ENCODE peak calls at places on chromosomes 13 and 19, in eight cellular contexts. Y, L, Q, J, N, H, A and W are unnamed samples.

GRCh38 chr13:92379371-92379770 is 847.2 kb upstream of the GPC6 start:
- DNase-seq in Y (no peak), L (no peak), Q (no peak), J (no peak), N (no peak), H (no peak), A (no peak), W (no peak)

GRCh38 chr19:2607712-2608601 is 94.5 kb downstream of the GNG7 start:
- DNase-seq in Y (no peak), L (no peak), Q (no peak), J (no peak), N (no peak), H (peak), A (no peak), W (peak)

GRCh38 chr13:33213797-33214196 is 71.8 kb downstream of the STARD13 start:
- DNase-seq in Y (peak), L (no peak), Q (no peak), J (no peak), N (peak), H (no peak), A (no peak), W (no peak)

GRCh38 chr19:48806518-48806817 is 4.4 kb downstream of the BCAT2 start:
- DNase-seq in Y (no peak), L (no peak), Q (peak), J (no peak), N (peak), H (no peak), A (peak), W (no peak)

GRCh38 chr13:110426745-110427144 is 119.7 kb downstream of the COL4A2 start:
- DNase-seq in Y (no peak), L (no peak), Q (no peak), J (no peak), N (no peak), H (no peak), A (no peak), W (no peak)

GRCh38 chr19:11295665-11296245 is at the start of gene TSPAN16:
- DNase-seq in Y (no peak), L (no peak), Q (no peak), J (no peak), N (no peak), H (no peak), A (no peak), W (no peak)

GRCh38 chr13:29929062-29929847 is 78.8 kb upstream of the UBL3 start:
- DNase-seq in Y (no peak), L (no peak), Q (no peak), J (no peak), N (no peak), H (no peak), A (no peak), W (no peak)

GRCh38 chr19:52070496-52070895 is 21.9 kb upstream of the ZNF432 start:
- DNase-seq in Y (peak), L (no peak), Q (no peak), J (no peak), N (no peak), H (no peak), A (no peak), W (no peak)

GRCh38 chr13:97344250-97345175 is 89.5 kb upstream of the RAP2A start:
- DNase-seq in Y (peak), L (peak), Q (peak), J (no peak), N (peak), H (peak), A (peak), W (peak)

GRCh38 chr19:11377756-11378155 is 3.3 kb downstream of the SWSAP1 start:
- DNase-seq in Y (peak), L (no peak), Q (no peak), J (no peak), N (no peak), H (no peak), A (no peak), W (no peak)

GRCh38 chr19:572891-573825 is 762 bp downstream of the BSG start:
- DNase-seq in Y (peak), L (no peak), Q (peak), J (no peak), N (peak), H (peak), A (peak), W (peak)

GRCh38 chr19:50301607-50301971 is 27.6 kb downstream of the KCNC3 start:
- DNase-seq in Y (no peak), L (no peak), Q (no peak), J (no peak), N (no peak), H (no peak), A (no peak), W (no peak)

GRCh38 chr19:18789422-18789832 is 1.7 kb downstream of the COMP start:
- DNase-seq in Y (no peak), L (no peak), Q (no peak), J (no peak), N (no peak), H (no peak), A (no peak), W (no peak)

GRCh38 chr13:71021810-71022422 is 845.1 kb downstream of the DACH1 start:
- DNase-seq in Y (no peak), L (no peak), Q (no peak), J (no peak), N (no peak), H (no peak), A (no peak), W (no peak)

GRCh38 chr19:55353803-55354697 is 469 bp downstream of the COX6B2 start:
- DNase-seq in Y (peak), L (no peak), Q (peak), J (no peak), N (peak), H (peak), A (peak), W (peak)

GRCh38 chr13:77767413-77767812 is 69.9 kb downstream of the SLAIN1 start:
- DNase-seq in Y (no peak), L (no peak), Q (no peak), J (no peak), N (no peak), H (no peak), A (no peak), W (no peak)
- H3K4me3 ChIP-seq in Y (no peak), L (no peak), Q (no peak), J (no peak), N (no peak), H (no peak), A (no peak), W (no peak)

GRCh38 chr19:16895467-16896097 is 6.8 kb downstream of the F2RL3 start:
- DNase-seq in Y (no peak), L (no peak), Q (no peak), J (no peak), N (no peak), H (no peak), A (no peak), W (no peak)

GRCh38 chr19:16896913-16897571 is 8.2 kb downstream of the F2RL3 start:
- DNase-seq in Y (peak), L (peak), Q (peak), J (peak), N (peak), H (peak), A (peak), W (peak)

GRCh38 chr19:16898306-16899015 is 9.7 kb downstream of the F2RL3 start:
- DNase-seq in Y (no peak), L (no peak), Q (no peak), J (no peak), N (no peak), H (no peak), A (no peak), W (no peak)

GRCh38 chr19:16897572-16898056 is 8.8 kb downstream of the F2RL3 start:
- DNase-seq in Y (no peak), L (no peak), Q (no peak), J (no peak), N (peak), H (no peak), A (peak), W (peak)

GRCh38 chr19:16896098-16896912 is 7.5 kb downstream of the F2RL3 start:
- DNase-seq in Y (no peak), L (no peak), Q (no peak), J (no peak), N (no peak), H (no peak), A (no peak), W (peak)
- TF ChIP-seq POLR2A in Y (no peak), L (no peak), Q (peak), J (peak), N (no peak), H (no peak), A (peak), W (peak)

DNA sequence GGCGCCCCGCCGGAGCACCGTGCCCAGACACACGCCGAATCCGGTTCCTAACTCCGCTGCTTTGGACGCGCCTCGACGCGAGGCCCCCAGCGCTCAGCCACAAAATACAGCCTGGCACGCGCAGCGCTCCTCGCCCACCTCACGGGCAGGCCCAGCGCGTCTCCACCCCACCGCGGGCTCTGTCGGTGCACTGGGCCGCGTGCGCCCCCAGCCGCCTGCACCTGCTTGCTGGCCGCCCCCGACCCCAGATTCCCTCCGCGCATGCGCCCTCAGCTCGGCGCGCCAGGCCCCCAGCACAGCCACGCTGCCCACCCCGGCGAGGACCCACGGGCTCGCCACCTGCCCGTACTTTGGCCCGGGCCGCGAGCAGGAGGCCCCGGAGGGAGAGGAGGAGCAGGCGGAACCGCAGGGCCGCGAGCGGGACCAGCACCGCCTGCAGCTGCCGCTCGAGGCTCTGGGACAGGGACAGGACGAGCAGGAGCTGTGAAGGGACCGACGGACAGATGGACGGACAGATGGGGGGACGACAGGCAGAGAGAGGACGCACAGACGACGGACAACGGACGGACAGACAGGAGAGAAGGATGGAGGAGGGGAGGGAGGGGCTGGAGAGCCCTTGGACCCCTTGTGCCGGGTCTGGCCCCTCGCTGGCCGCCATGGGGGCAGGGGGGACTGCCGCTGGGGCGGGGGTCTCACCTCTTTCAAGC is 5.4 kb downstream of the ANO8 start:
- DNase-seq in Y (no peak), L (no peak), Q (no peak), J (no peak), N (no peak), H (no peak), A (no peak), W (no peak)
- H3K4me3 ChIP-seq in Y (no peak), L (no peak), Q (no peak), J (peak), N (peak), H (peak), A (no peak), W (peak)

GRCh38 chr19:10088949-10089554 is 2.9 kb downstream of the SHFL start:
- DNase-seq in Y (no peak), L (no peak), Q (no peak), J (no peak), N (no peak), H (no peak), A (no peak), W (no peak)
- TF ChIP-seq POLR2A in Y (no peak), L (no peak), Q (no peak), J (no peak), N (no peak), H (no peak), A (no peak), W (no peak)

GRCh38 chr13:24854311-24854710 is 90.3 kb downstream of the RNF17 start:
- DNase-seq in Y (peak), L (no peak), Q (no peak), J (no peak), N (no peak), H (no peak), A (no peak), W (no peak)
- H3K4me3 ChIP-seq in Y (no peak), L (no peak), Q (no peak), J (no peak), N (no peak), H (no peak), A (no peak), W (no peak)

GRCh38 chr19:39407394-39407643 is 672 bp downstream of the ZFP36 start:
- DNase-seq in Y (no peak), L (no peak), Q (no peak), J (peak), N (no peak), H (peak), A (no peak), W (no peak)

GRCh38 chr19:39409207-39409885 is 2.7 kb downstream of the ZFP36 start:
- DNase-seq in Y (peak), L (peak), Q (peak), J (peak), N (peak), H (peak), A (peak), W (peak)

GRCh38 chr19:39407644-39408391 is 1.2 kb downstream of the ZFP36 start:
- DNase-seq in Y (no peak), L (no peak), Q (peak), J (no peak), N (peak), H (peak), A (peak), W (peak)

GRCh38 chr19:39409886-39410619 is 2.4 kb upstream of the PLEKHG2 start:
- DNase-seq in Y (no peak), L (peak), Q (peak), J (no peak), N (peak), H (peak), A (peak), W (peak)

DNA sequence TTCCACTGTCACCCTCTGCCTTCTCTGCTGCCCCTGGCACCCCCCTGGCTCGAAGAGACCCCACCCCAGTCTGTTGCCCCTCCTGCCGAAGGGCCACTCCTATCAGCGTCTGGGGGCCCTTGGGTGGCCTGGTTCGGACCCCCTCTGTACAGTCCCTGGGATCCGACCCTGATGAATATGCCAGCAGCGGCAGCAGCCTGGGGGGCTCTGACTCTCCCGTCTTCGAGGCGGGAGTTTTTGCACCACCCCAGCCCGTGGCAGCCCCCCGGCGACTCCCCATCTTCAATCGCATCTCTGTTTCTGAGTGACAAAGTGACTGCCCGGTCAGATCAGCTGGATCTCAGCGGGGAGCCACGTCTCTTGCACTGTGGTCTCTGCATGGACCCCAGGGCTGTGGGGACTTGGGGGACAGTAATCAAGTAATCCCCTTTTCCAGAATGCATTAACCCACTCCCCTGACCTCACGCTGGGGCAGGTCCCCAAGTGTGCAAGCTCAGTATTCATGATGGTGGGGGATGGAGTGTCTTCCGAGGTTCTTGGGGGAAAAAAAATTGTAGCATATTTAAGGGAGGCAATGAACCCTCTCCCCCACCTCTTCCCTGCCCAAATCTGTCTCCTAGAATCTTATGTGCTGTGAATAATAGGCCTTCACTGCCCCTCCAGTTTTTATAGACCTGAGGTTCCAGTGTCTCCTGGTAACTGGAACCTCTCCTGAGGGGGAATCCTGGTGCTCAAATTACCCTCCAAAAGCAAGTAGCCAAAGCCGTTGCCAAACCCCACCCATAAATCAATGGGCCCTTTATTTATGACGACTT is 2.0 kb downstream of the ZFP36 start:
- DNase-seq in Y (peak), L (peak), Q (peak), J (no peak), N (no peak), H (peak), A (peak), W (peak)
- TF ChIP-seq POLR2A in Y (peak), L (peak), Q (no peak), J (no peak), N (peak), H (no peak), A (no peak), W (peak)

GRCh38 chr19:14410054-14410774 is 8.9 kb downstream of the DDX39A start:
- DNase-seq in Y (no peak), L (no peak), Q (no peak), J (no peak), N (no peak), H (no peak), A (no peak), W (no peak)

GRCh38 chr19:14409157-14410053 is 9.7 kb downstream of the DDX39A start:
- DNase-seq in Y (no peak), L (no peak), Q (no peak), J (no peak), N (no peak), H (no peak), A (no peak), W (no peak)

GRCh38 chr19:14412436-14413071 is 6.6 kb downstream of the DDX39A start:
- DNase-seq in Y (no peak), L (no peak), Q (no peak), J (no peak), N (no peak), H (no peak), A (no peak), W (no peak)

GRCh38 chr19:14411161-14411560 is 8.0 kb downstream of the DDX39A start:
- DNase-seq in Y (no peak), L (no peak), Q (no peak), J (no peak), N (no peak), H (no peak), A (no peak), W (no peak)

DNA sequence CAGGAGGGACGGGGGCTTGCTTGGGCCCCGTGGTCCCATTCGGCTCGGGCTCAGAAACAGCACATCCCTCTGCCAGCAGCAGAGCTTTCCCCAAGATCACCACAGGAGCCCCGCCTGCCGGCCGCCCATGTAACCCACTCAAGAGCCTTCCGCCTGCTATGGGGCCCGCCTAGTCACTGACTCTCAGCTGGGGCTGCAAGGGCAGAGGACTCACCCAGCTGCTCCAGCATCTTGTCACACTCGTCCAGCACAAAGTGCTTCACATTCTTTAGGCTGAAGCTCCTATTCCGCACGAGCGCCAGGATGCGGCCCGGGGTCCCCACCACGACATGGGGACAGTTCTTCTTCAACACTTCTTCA is 8.4 kb downstream of the DDX39A start:
- DNase-seq in Y (no peak), L (no peak), Q (no peak), J (no peak), N (no peak), H (no peak), A (no peak), W (no peak)
- H3K4me3 ChIP-seq in Y (no peak), L (no peak), Q (no peak), J (no peak), N (no peak), H (no peak), A (no peak), W (no peak)

DNA sequence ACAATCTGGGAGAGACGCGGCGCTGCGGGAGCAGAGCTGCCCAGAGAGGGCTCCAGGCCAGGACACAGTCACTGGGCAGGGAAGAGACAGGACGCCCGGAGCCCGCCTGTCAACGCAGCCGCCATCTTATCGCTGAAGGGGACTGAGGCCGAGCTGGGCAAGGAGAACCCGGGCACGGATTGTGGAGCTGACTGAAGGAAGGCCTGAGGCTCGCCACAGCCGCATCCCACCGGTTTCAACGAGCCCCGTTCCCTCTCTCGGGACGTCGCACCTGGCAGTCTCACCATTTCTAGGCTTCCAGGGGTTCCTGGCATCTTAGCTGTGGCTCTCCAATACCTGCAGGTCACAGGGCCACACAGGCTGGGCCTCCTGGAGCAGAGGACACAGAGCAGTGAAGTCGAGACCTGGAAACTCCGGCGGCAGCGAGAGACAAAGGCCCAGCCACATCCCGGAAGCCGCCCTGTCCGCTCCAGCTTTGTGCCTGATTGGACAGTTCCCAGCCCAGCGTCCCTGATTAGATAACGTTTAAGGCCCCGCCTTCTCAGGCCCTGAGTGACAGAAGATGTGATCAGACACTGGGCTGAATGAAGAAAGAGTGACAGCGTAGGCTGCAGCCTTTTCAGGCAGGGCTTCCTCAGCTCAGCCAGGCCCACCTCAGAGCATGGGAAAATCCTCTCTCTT is at the start of gene ZNF91:
- DNase-seq in Y (peak), L (peak), Q (peak), J (peak), N (peak), H (peak), A (peak), W (peak)
- TF ChIP-seq POLR2A in Y (peak), L (peak), Q (peak), J (peak), N (peak), H (peak), A (peak), W (peak)

DNA sequence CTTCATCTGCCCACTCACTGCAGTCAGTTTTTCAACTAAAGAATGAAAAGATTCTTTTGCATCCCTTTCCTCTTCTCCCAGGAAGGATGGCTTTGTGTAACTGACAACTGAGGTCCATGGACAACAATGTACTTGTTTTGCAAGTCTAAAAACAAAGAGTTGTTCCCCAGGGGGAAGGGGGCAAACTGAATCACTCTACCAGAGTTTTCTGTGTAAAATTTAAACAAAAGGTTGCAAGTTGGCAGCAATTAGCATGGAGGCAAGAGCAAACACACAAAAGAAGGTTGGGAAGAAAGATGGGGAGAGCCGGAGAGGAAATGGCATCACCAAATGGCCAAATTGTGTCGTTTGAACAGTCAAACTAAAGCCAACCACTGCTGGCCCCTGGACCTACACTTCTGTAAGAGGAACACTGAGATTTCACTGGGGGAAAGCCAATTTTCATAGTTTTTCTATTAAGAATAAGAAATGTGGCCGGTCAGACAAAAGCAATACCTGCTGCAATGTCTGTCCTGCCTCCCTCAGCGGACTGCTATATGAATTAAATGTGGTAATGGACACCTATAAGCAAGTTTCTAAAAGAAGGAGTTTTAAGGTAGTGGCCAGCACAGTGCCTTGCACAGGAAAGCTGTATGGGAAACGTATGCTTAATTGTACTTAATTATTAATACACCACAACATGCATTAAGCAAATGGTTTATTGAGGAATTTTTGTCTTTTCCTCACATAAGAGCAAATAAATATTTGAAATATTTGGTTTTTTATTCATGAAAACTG is 16.1 kb upstream of the SACS start:
- DNase-seq in Y (no peak), L (no peak), Q (no peak), J (no peak), N (no peak), H (no peak), A (no peak), W (no peak)
- H3K4me3 ChIP-seq in Y (no peak), L (no peak), Q (no peak), J (no peak), N (no peak), H (no peak), A (no peak), W (no peak)